ENCODE peak calls at places on chromosome 4, in nine cellular contexts. E is stimulated activated naive CD4-positive, alpha-beta T cell; I is cardiac muscle cell; A is NCI-H2081 treated with DMSO at 0.1 percent for 48 hours; D is WTC11; W is fibroblast of pulmonary artery; F is activated naive CD8-positive, alpha-beta T cell treated with anti-CD3 and anti-CD28 coated beads for 36 hours; H is OCI-LY7; C is aorta. Y is an unnamed sample.
A peak's percentile ranks its signal among the peaks of the same experiment; 100 is the strongest.

GRCh38 chr4:153345011-153345981 is 808 bp downstream of the MND1 start:
- DNase-seq in E (peak; percentile 58), I (peak; percentile 69), A (no peak), D (peak; percentile 39), W (peak; percentile 62), F (peak; percentile 51), H (peak; percentile 97), C (peak; percentile 77), Y (peak; percentile 59)

GRCh38 chr4:107009196-107009595 is 26.9 kb downstream of the DKK2 start:
- DNase-seq in E (no peak), I (no peak), A (no peak), D (no peak), W (no peak), F (no peak), H (no peak), C (no peak), Y (no peak)

GRCh38 chr4:184424993-184425758 is 49.2 kb downstream of the IRF2 start:
- DNase-seq in E (no peak), I (no peak), A (no peak), D (no peak), W (no peak), F (no peak), H (no peak), C (no peak), Y (no peak)

GRCh38 chr4:139933541-139933940 is 220.4 kb downstream of the MAML3 start:
- DNase-seq in E (no peak), I (no peak), A (no peak), D (no peak), W (no peak), F (no peak), H (no peak), C (no peak), Y (no peak)

GRCh38 chr4:138162259-138162658 is 79.9 kb downstream of the SLC7A11 start:
- DNase-seq in E (no peak), I (no peak), A (no peak), D (no peak), W (no peak), F (no peak), H (no peak), C (no peak), Y (no peak)

GRCh38 chr4:31983677-31984076 is 1263.5 kb downstream of the PCDH7 start:
- DNase-seq in E (no peak), I (no peak), A (no peak), D (no peak), W (no peak), F (no peak), H (no peak), C (no peak), Y (no peak)

GRCh38 chr4:8705161-8706145 is 112.9 kb downstream of the CPZ start:
- DNase-seq in E (no peak), I (no peak), A (no peak), D (peak; percentile 15), W (no peak), F (no peak), H (no peak), C (peak; percentile 67), Y (no peak)

GRCh38 chr4:184792334-184792733 is 33.4 kb downstream of the ACSL1 start:
- DNase-seq in E (no peak), I (no peak), A (no peak), D (no peak), W (no peak), F (no peak), H (no peak), C (no peak), Y (peak; percentile 51)

GRCh38 chr4:150117094-150117493 is 38.8 kb downstream of the DCLK2 start:
- DNase-seq in E (no peak), I (peak; percentile 50), A (no peak), D (no peak), W (peak; percentile 44), F (no peak), H (no peak), C (peak; percentile 83), Y (no peak)

GRCh38 chr4:168408620-168409019 is 71.7 kb downstream of the DDX60L start:
- DNase-seq in E (no peak), I (peak; percentile 97), A (peak; percentile 23), D (no peak), W (peak; percentile 98), F (no peak), H (no peak), C (no peak), Y (peak; percentile 83)

GRCh38 chr4:128570380-128570779 is 239.1 kb upstream of the JADE1 start:
- DNase-seq in E (no peak), I (peak; percentile 61), A (no peak), D (no peak), W (peak; percentile 77), F (no peak), H (no peak), C (no peak), Y (no peak)

GRCh38 chr4:24164054-24164453 is 274.2 kb upstream of the PPARGC1A start:
- DNase-seq in E (no peak), I (no peak), A (no peak), D (no peak), W (no peak), F (no peak), H (no peak), C (no peak), Y (no peak)

GRCh38 chr4:74451214-74451661 is 6.3 kb downstream of the AREG start:
- DNase-seq in E (no peak), I (peak; percentile 79), A (no peak), D (no peak), W (peak; percentile 81), F (no peak), H (no peak), C (no peak), Y (peak; percentile 54)

GRCh38 chr4:112170451-112170993 is 25.3 kb downstream of the FAM241A start:
- DNase-seq in E (no peak), I (peak; percentile 85), A (no peak), D (no peak), W (peak; percentile 88), F (no peak), H (peak; percentile 38), C (no peak), Y (peak; percentile 69)

GRCh38 chr4:155959417-155959816 is 5.8 kb upstream of the CTSO start:
- DNase-seq in E (no peak), I (no peak), A (no peak), D (no peak), W (no peak), F (no peak), H (no peak), C (no peak), Y (no peak)

GRCh38 chr4:152860057-152860456 is 76.1 kb upstream of the FHDC1 start:
- DNase-seq in E (no peak), I (no peak), A (no peak), D (no peak), W (no peak), F (no peak), H (no peak), C (no peak), Y (no peak)

GRCh38 chr4:94852601-94853000 is 94.8 kb downstream of the BMPR1B start:
- DNase-seq in E (no peak), I (no peak), A (no peak), D (no peak), W (no peak), F (no peak), H (no peak), C (no peak), Y (no peak)

GRCh38 chr4:155608231-155608885 is 58.3 kb upstream of the GUCY1A1 start:
- DNase-seq in E (no peak), I (peak; percentile 69), A (no peak), D (no peak), W (peak; percentile 19), F (no peak), H (no peak), C (no peak), Y (no peak)

GRCh38 chr4:129254126-129254525 is 158.2 kb downstream of the C4orf33 start:
- DNase-seq in E (no peak), I (no peak), A (no peak), D (no peak), W (no peak), F (no peak), H (no peak), C (no peak), Y (no peak)

GRCh38 chr4:77927991-77928925 is 65.6 kb downstream of the MRPL1 start:
- DNase-seq in E (no peak), I (peak; percentile 59), A (peak; percentile 7), D (no peak), W (peak; percentile 78), F (no peak), H (no peak), C (no peak), Y (peak; percentile 14)

GRCh38 chr4:153771058-153771457 is 11.2 kb upstream of the RNF175 start:
- DNase-seq in E (no peak), I (peak; percentile 22), A (no peak), D (no peak), W (peak; percentile 21), F (no peak), H (no peak), C (no peak), Y (no peak)